ENCODE peak calls at places on chromosomes 2 and 18, in nine cellular contexts. X is A673, C is lower lobe of right lung, V is stomach, I is mammary epithelial cell, O is keratinocyte, N is cardiac muscle cell, P is ovary, R is upper lobe of left lung. S is an unnamed sample.

GRCh38 chr2:14751581-14751980 is 119.1 kb downstream of the LRATD1 start:
- DNase-seq in X (no peak), C (no peak), V (no peak), I (peak; percentile 68), O (peak; percentile 38), N (no peak), P (no peak), R (no peak), S (no peak)

GRCh38 chr18:79987566-79987965 is 797 bp downstream of the TXNL4A start:
- DNase-seq in X (no peak), C (no peak), V (no peak), I (peak; percentile 21), O (no peak), N (no peak), P (no peak), R (no peak), S (no peak)

GRCh38 chr2:144694456-144694855 is 174.5 kb upstream of the ZEB2 start:
- DNase-seq in X (no peak), C (no peak), V (no peak), I (peak; percentile 53), O (no peak), N (no peak), P (no peak), R (no peak), S (no peak)

GRCh38 chr2:219059375-219059724 is 1.4 kb downstream of the IHH start:
- DNase-seq in X (no peak), C (no peak), V (no peak), I (no peak), O (no peak), N (no peak), P (no peak), R (no peak), S (no peak)

GRCh38 chr2:113138428-113139322 is 11.3 kb downstream of the IL1RN start:
- DNase-seq in X (peak; percentile 74), C (no peak), V (peak; percentile 50), I (peak; percentile 66), O (peak; percentile 58), N (peak; percentile 80), P (no peak), R (peak; percentile 38), S (peak; percentile 11)

GRCh38 chr2:184304006-184304405 is 294.3 kb upstream of the ZNF804A start:
- DNase-seq in X (no peak), C (no peak), V (no peak), I (no peak), O (no peak), N (no peak), P (no peak), R (no peak), S (no peak)

GRCh38 chr2:109185801-109186570 is 57.0 kb downstream of the SH3RF3 start:
- DNase-seq in X (no peak), C (no peak), V (no peak), I (no peak), O (no peak), N (peak; percentile 50), P (peak; percentile 59), R (no peak), S (peak; percentile 67)

GRCh38 chr2:126482582-126483464 is 173.1 kb upstream of the GYPC start:
- DNase-seq in X (peak; percentile 30), C (no peak), V (no peak), I (no peak), O (no peak), N (peak; percentile 2), P (no peak), R (no peak), S (no peak)

GRCh38 chr2:11275910-11276309 is 68.5 kb downstream of the ROCK2 start:
- DNase-seq in X (no peak), C (no peak), V (no peak), I (no peak), O (no peak), N (no peak), P (no peak), R (no peak), S (no peak)

GRCh38 chr2:85578243-85579180 is 1.1 kb downstream of the VAMP8 start:
- DNase-seq in X (no peak), C (peak; percentile 86), V (peak; percentile 63), I (no peak), O (no peak), N (no peak), P (no peak), R (peak; percentile 85), S (no peak)

GRCh38 chr2:27350106-27350693 is 6.4 kb downstream of the GTF3C2 start:
- DNase-seq in X (no peak), C (no peak), V (no peak), I (no peak), O (no peak), N (no peak), P (no peak), R (no peak), S (no peak)

GRCh38 chr18:13611616-13612110 is 114.7 kb downstream of the FAM210A start:
- DNase-seq in X (peak; percentile 46), C (no peak), V (no peak), I (peak; percentile 18), O (no peak), N (peak; percentile 83), P (peak; percentile 38), R (peak; percentile 40), S (no peak)

GRCh38 chr18:4107049-4107459 is 348.1 kb downstream of the DLGAP1 start:
- DNase-seq in X (no peak), C (no peak), V (no peak), I (no peak), O (no peak), N (no peak), P (no peak), R (no peak), S (no peak)
- H3K4me3 ChIP-seq in X (no peak overlapping the region), C (no peak overlapping the region), V (no peak overlapping the region), I (no peak overlapping the region), O (no peak overlapping the region), N (no peak overlapping the region), P (no peak overlapping the region), R (no peak overlapping the region), S (no peak overlapping the region)

GRCh38 chr2:45343618-45344017 is 267.4 kb downstream of the SRBD1 start:
- DNase-seq in X (no peak), C (no peak), V (no peak), I (no peak), O (no peak), N (no peak), P (no peak), R (no peak), S (no peak)

GRCh38 chr2:45344502-45344901 is 266.6 kb downstream of the SRBD1 start:
- DNase-seq in X (no peak), C (no peak), V (no peak), I (no peak), O (no peak), N (no peak), P (no peak), R (no peak), S (no peak)

GRCh38 chr2:45344071-45344470 is 267.0 kb downstream of the SRBD1 start:
- DNase-seq in X (no peak), C (no peak), V (no peak), I (no peak), O (no peak), N (no peak), P (no peak), R (no peak), S (no peak)

GRCh38 chr2:45345331-45346305 is 265.4 kb downstream of the SRBD1 start:
- DNase-seq in X (peak; percentile 34), C (no peak), V (no peak), I (no peak), O (no peak), N (no peak), P (no peak), R (no peak), S (no peak)
- TF ChIP-seq CTCF in X (no peak), C (no peak), V (no peak), I (no peak), O (no peak), N (no peak), P (no peak), R (no peak), S (no peak)

GRCh38 chr2:191862371-191862770 is 15.5 kb upstream of the CAVIN2 start:
- DNase-seq in X (no peak), C (no peak), V (no peak), I (no peak), O (no peak), N (no peak), P (no peak), R (no peak), S (no peak)
- H3K27me3 ChIP-seq in X (no peaks in the 10 kb centered on the region), C (no peaks in the 10 kb centered on the region), V (no peaks in the 10 kb centered on the region), I (no peaks in the 10 kb centered on the region), O (no peaks in the 10 kb centered on the region), N (no peaks in the 10 kb centered on the region), P (no peaks in the 10 kb centered on the region), R (no peaks in the 10 kb centered on the region), S (no peaks in the 10 kb centered on the region)

DNA sequence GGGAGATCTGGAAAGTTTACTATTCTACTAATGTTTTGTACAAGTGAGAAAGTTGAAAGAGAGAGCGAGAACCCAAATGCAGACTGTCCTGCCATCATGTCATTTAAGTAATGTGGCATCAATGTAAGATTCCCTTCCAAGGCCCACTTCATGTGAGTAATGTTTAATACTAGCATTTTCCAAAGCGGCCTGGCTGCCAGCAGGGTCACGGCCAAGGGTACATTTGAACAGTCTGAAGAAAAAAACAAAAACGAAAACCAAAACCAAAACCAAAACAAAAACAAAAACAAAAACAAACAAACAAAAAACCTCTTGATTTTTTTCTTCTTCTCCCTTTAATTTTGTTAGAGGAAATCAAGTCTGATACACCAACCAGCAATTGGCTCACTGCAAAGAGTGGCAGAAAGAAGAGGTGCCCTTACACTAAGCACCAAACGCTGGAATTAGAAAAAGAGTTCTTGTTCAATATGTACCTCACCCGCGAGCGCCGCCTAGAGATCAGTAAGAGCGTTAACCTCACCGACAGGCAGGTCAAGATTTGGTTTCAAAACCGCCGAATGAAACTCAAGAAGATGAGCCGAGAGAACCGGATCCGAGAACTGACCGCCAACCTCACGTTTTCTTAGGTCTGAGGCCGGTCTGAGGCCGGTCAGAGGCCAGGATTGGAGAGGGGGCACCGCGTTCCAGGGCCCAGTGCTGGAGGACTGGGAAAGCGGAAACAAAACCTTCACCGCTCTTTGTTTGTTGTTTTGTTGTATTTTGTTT is 2.2 kb downstream of the HOXD10 start:
- DNase-seq in X (peak; percentile 90), C (no peak), V (no peak), I (no peak), O (no peak), N (no peak), P (peak; percentile 15), R (no peak), S (no peak)
- H3K4me3 ChIP-seq in X (peak overlapping the region; percentile 73), C (no peak overlapping the region), V (no peak overlapping the region), I (no peak overlapping the region), O (no peak overlapping the region), N (no peak overlapping the region), P (peak overlapping the region; percentile 43), R (no peak overlapping the region), S (no peak overlapping the region)

DNA sequence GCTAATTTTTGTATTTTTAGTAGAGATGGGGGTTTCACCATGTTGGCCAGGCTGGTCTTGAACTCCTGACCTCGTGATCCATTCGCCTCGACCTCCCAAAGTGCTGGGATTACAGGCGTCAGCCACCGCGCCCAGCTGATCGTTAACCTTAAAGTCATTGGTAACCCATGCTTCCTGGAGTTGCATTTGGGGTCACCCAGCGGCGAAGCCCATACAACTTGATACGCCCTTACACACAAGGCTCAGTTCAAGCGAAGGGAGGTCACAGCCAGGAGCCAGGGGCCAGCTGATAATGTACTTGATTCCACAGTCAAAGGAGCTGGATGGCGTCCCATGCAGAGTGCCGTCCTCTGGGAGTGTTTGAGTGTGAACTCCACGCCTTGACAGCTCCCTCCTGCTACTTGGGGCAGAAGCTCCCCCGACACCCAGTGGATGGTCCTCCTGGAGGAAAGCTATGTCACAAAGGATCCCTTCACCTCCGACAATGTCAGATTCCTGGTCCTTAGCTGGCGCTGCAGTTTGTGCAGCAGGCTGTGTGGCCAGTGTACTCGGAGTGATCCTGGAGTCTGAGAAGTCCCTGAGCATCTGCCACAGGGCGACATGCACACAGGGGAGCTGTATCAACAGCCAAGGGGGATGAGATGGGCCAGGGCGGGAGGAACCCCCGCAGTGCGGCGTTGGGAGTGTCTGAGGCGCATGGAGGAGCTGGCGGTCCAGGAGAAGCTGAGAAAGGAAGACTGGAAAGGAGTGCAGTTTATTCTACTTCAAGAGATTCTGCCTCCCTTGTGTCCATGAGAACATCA is 7.9 kb downstream of the CLHC1 start:
- DNase-seq in X (no peak), C (no peak), V (no peak), I (no peak), O (no peak), N (no peak), P (peak; percentile 41), R (no peak), S (no peak)
- TF ChIP-seq CTCF in X (no peak), C (no peak), V (no peak), I (no peak), O (no peak), N (no peak), P (no peak), R (no peak), S (no peak)